ENCODE peak calls at places on chromosomes 4 and X, in five cellular contexts. Z is tibial artery, I is psoas muscle, W is ELR, R is PC-3. U is an unnamed sample.

GRCh38 chrX:6448003-6448402 is 86.9 kb downstream of the VCX3A start:
- DNase-seq in W (no peak), Z (no peak), I (no peak), R (no peak), U (no peak)

GRCh38 chr4:100786481-100786880 is 268.7 kb upstream of the EMCN start:
- DNase-seq in W (no peak), R (no peak), Z (no peak), I (no peak), U (no peak)

GRCh38 chr4:170259631-170260153 is 169.9 kb upstream of the AADAT start:
- DNase-seq in I (no peak), Z (no peak), W (peak; percentile 90), R (peak; percentile 92), U (no peak)

GRCh38 chrX:150623583-150623982 is 55.2 kb downstream of the MTM1 start:
- DNase-seq in I (no peak), R (no peak), Z (no peak), W (no peak), U (no peak)

GRCh38 chr4:104897297-104897645 is 249.4 kb upstream of the TET2 start:
- DNase-seq in R (no peak), W (no peak), Z (no peak), I (no peak), U (no peak)

GRCh38 chr4:159723341-159724048 is 620.6 kb downstream of the RAPGEF2 start:
- DNase-seq in W (peak; percentile 23), R (peak; percentile 61), Z (no peak), I (peak; percentile 37), U (no peak)

GRCh38 chr4:14994242-14994641 is 8.0 kb upstream of the CPEB2 start:
- DNase-seq in W (peak; percentile 66), Z (no peak), I (no peak), R (peak; percentile 67), U (peak; percentile 63)

GRCh38 chr4:66930216-66930615 is 615.1 kb downstream of the CENPC start:
- DNase-seq in Z (no peak), R (no peak), W (no peak), I (no peak), U (no peak)

GRCh38 chrX:97398030-97398551 is 514.4 kb downstream of the RPA4 start:
- DNase-seq in I (no peak), W (peak; percentile 26), Z (no peak), R (peak; percentile 16), U (no peak)

GRCh38 chrX:32408389-32408788 is 803.0 kb downstream of the DMD start:
- DNase-seq in I (no peak), Z (no peak), W (peak; percentile 11), R (peak; percentile 1), U (no peak)

GRCh38 chrX:11770320-11770719 is 12.3 kb downstream of the MSL3 start:
- DNase-seq in Z (no peak), W (peak; percentile 59), R (peak; percentile 59), I (no peak), U (peak; percentile 57)

GRCh38 chr4:2087170-2087569 is 28.0 kb downstream of the NAT8L start:
- DNase-seq in R (peak; percentile 3), Z (no peak), W (peak; percentile 26), I (no peak), U (no peak)

GRCh38 chrX:584572-584971 is 46.0 kb upstream of the SHOX start:
- DNase-seq in R (no peak), I (no peak), Z (no peak), W (no peak), U (no peak)

GRCh38 chr4:10773656-10774055 is 89.1 kb upstream of the CLNK start:
- DNase-seq in I (no peak), W (no peak), R (no peak), Z (no peak), U (no peak)